ENCODE peak calls at places on chromosomes 3 and 15, in four cellular contexts. X is GM18507, P is GM12865, A is frontal cortex. Q is an unnamed sample.

GRCh38 chr3:64865872-64866588 is 178.2 kb upstream of the ADAMTS9 start:
- DNase-seq in X (no peak), P (no peak), A (no peak), Q (no peak)

GRCh38 chr15:64013179-64014043 is 32.9 kb downstream of the DAPK2 start:
- DNase-seq in X (no peak), P (no peak), A (no peak), Q (no peak)

GRCh38 chr3:72738752-72739520 is 109.3 kb downstream of the SHQ1 start:
- DNase-seq in X (peak; percentile 78), P (peak; percentile 45), A (peak; percentile 80), Q (peak; percentile 7)

GRCh38 chr15:81002254-81003022 is 1.7 kb downstream of the TLNRD1 start:
- DNase-seq in X (no peak), P (peak; percentile 51), A (no peak), Q (no peak)

GRCh38 chr3:101779808-101780366 is 876 bp downstream of the NXPE3 start:
- DNase-seq in X (no peak), P (no peak), A (no peak), Q (no peak)

GRCh38 chr15:65460948-65461347 is 38.2 kb upstream of the IGDCC4 start:
- DNase-seq in X (no peak), P (peak; percentile 41), A (no peak), Q (no peak)

GRCh38 chr3:130915567-130916292 is 21.8 kb downstream of the ATP2C1 start:
- DNase-seq in X (no peak), P (no peak), A (no peak), Q (no peak)

GRCh38 chr15:89820651-89821611 is 6.3 kb upstream of the ANPEP start:
- DNase-seq in X (no peak), P (no peak), A (no peak), Q (no peak)

GRCh38 chr3:64444619-64445317 is 219.5 kb upstream of the PRICKLE2 start:
- DNase-seq in X (no peak), P (no peak), A (peak; percentile 25), Q (no peak)

GRCh38 chr3:128503164-128503651 is 10.2 kb upstream of the GATA2 start:
- DNase-seq in X (no peak), P (no peak), A (no peak), Q (no peak)

GRCh38 chr3:130386604-130387263 is 41.3 kb downstream of the COL6A5 start:
- DNase-seq in X (no peak), P (no peak), A (no peak), Q (no peak)

GRCh38 chr15:58453931-58454793 is 22.4 kb downstream of the LIPC start:
- DNase-seq in X (no peak), P (peak; percentile 75), A (no peak), Q (no peak)

GRCh38 chr15:66780973-66781718 is 79.1 kb downstream of the SMAD6 start:
- DNase-seq in X (no peak), P (no peak), A (no peak), Q (no peak)

GRCh38 chr3:151969026-151969658 is 95.7 kb downstream of the SUCNR1 start:
- DNase-seq in X (no peak), P (no peak), A (no peak), Q (no peak)

GRCh38 chr15:29139540-29140459 is 129.8 kb downstream of the NSMCE3 start:
- DNase-seq in X (peak; percentile 54), P (peak; percentile 56), A (peak; percentile 84), Q (peak; percentile 28)

GRCh38 chr3:62892951-62893350 is 17.7 kb upstream of the CADPS start:
- DNase-seq in X (no peak), P (no peak), A (no peak), Q (no peak)

GRCh38 chr3:134799393-134799792 is 4.3 kb downstream of the EPHB1 start:
- DNase-seq in X (no peak), P (no peak), A (no peak), Q (peak; percentile 37)

GRCh38 chr15:29115093-29115991 is 154.3 kb downstream of the NSMCE3 start:
- DNase-seq in X (no peak), P (no peak), A (no peak), Q (no peak)

GRCh38 chr3:165446555-165446954 is 250.4 kb upstream of the SLITRK3 start:
- DNase-seq in X (no peak), P (peak; percentile 6), A (no peak), Q (no peak)

GRCh38 chr3:54122046-54122801 is at the start of gene CACNA2D3:
- DNase-seq in X (no peak), P (peak; percentile 9), A (peak; percentile 66), Q (peak; percentile 30)

GRCh38 chr3:5162102-5162501 is 25.4 kb upstream of the EDEM1 start:
- DNase-seq in X (no peak), P (no peak), A (no peak), Q (no peak)

GRCh38 chr3:72745146-72745976 is 102.9 kb downstream of the SHQ1 start:
- DNase-seq in X (no peak), P (no peak), A (no peak), Q (no peak)

Q was measured in anterior cingulate cortex.